ENCODE peak calls at places on chromosomes 5 and 9, in six cellular contexts. One of them, this sample, is unnamed.

GRCh38 chr9:129571298-129572051 is 49.4 kb downstream of the C9orf50 start:
- DNase-seq in heart right ventricle: no peak
- DNase-seq in left ventricle myocardium inferior: no peak
- DNase-seq in BJ: no peak
- DNase-seq in iPS DF 6.9: no peak
- DNase-seq in fibroblast of lung: no peak
- DNase-seq in this sample: no peak

GRCh38 chr9:106072421-106072820 is 378.1 kb downstream of the TMEM38B start:
- DNase-seq in heart right ventricle: no peak
- DNase-seq in left ventricle myocardium inferior: no peak
- DNase-seq in BJ: no peak
- DNase-seq in iPS DF 6.9: no peak
- DNase-seq in fibroblast of lung: peak; percentile 21
- DNase-seq in this sample: no peak

GRCh38 chr9:69155341-69156030 is 18.6 kb upstream of the TJP2 start:
- DNase-seq in heart right ventricle: no peak
- DNase-seq in left ventricle myocardium inferior: no peak
- DNase-seq in BJ: no peak
- DNase-seq in iPS DF 6.9: no peak
- DNase-seq in fibroblast of lung: no peak
- DNase-seq in this sample: no peak

GRCh38 chr9:131180454-131180853 is 55.1 kb downstream of the NUP214 start:
- DNase-seq in heart right ventricle: no peak
- DNase-seq in left ventricle myocardium inferior: no peak
- DNase-seq in BJ: peak; percentile 88
- DNase-seq in iPS DF 6.9: no peak
- DNase-seq in fibroblast of lung: peak; percentile 98
- DNase-seq in this sample: peak; percentile 80

GRCh38 chr9:107983191-107983603 is 493.6 kb upstream of the KLF4 start:
- DNase-seq in heart right ventricle: no peak
- DNase-seq in left ventricle myocardium inferior: no peak
- DNase-seq in BJ: peak; percentile 20
- DNase-seq in iPS DF 6.9: no peak
- DNase-seq in fibroblast of lung: peak; percentile 55
- DNase-seq in this sample: peak; percentile 51

GRCh38 chr9:106921341-106921899 is 58.5 kb downstream of the ZNF462 start:
- DNase-seq in heart right ventricle: no peak
- DNase-seq in left ventricle myocardium inferior: no peak
- DNase-seq in BJ: no peak
- DNase-seq in iPS DF 6.9: no peak
- DNase-seq in fibroblast of lung: peak; percentile 93
- DNase-seq in this sample: peak; percentile 37

GRCh38 chr5:1827410-1828397 is 26.5 kb downstream of the NDUFS6 start:
- DNase-seq in heart right ventricle: no peak
- DNase-seq in left ventricle myocardium inferior: no peak
- DNase-seq in BJ: no peak
- DNase-seq in iPS DF 6.9: no peak
- DNase-seq in fibroblast of lung: no peak
- DNase-seq in this sample: no peak

GRCh38 chr9:21993893-21994525 is at the start of gene CDKN2A:
- DNase-seq in heart right ventricle: no peak
- DNase-seq in left ventricle myocardium inferior: no peak
- DNase-seq in BJ: no peak
- DNase-seq in iPS DF 6.9: no peak
- DNase-seq in fibroblast of lung: peak; percentile 62
- DNase-seq in this sample: peak; percentile 59

GRCh38 chr5:62354028-62354874 is 48.2 kb downstream of the KIF2A start:
- DNase-seq in heart right ventricle: no peak
- DNase-seq in left ventricle myocardium inferior: no peak
- DNase-seq in BJ: peak; percentile 13
- DNase-seq in iPS DF 6.9: no peak
- DNase-seq in fibroblast of lung: peak; percentile 50
- DNase-seq in this sample: peak; percentile 83

GRCh38 chr5:81904861-81905260 is 67.0 kb upstream of the ATG10 start:
- DNase-seq in heart right ventricle: no peak
- DNase-seq in left ventricle myocardium inferior: no peak
- DNase-seq in BJ: no peak
- DNase-seq in iPS DF 6.9: no peak
- DNase-seq in fibroblast of lung: peak; percentile 60
- DNase-seq in this sample: peak; percentile 33

GRCh38 chr9:22124263-22125011 is 115.3 kb upstream of the CDKN2B start:
- DNase-seq in heart right ventricle: no peak
- DNase-seq in left ventricle myocardium inferior: no peak
- DNase-seq in BJ: no peak
- DNase-seq in iPS DF 6.9: no peak
- DNase-seq in fibroblast of lung: peak; percentile 93
- DNase-seq in this sample: no peak

GRCh38 chr9:26723486-26723885 is 169.1 kb downstream of the CAAP1 start:
- DNase-seq in heart right ventricle: no peak
- DNase-seq in left ventricle myocardium inferior: no peak
- DNase-seq in BJ: no peak
- DNase-seq in iPS DF 6.9: peak; percentile 54
- DNase-seq in fibroblast of lung: no peak
- DNase-seq in this sample: peak; percentile 7

GRCh38 chr9:1200847-1201251 is 150.7 kb downstream of the DMRT2 start:
- DNase-seq in heart right ventricle: peak; percentile 35
- DNase-seq in left ventricle myocardium inferior: peak; percentile 46
- DNase-seq in BJ: no peak
- DNase-seq in iPS DF 6.9: no peak
- DNase-seq in fibroblast of lung: no peak
- DNase-seq in this sample: no peak

GRCh38 chr5:177134653-177135225 is 1.2 kb downstream of the NSD1 start:
- DNase-seq in heart right ventricle: no peak
- DNase-seq in left ventricle myocardium inferior: no peak
- DNase-seq in BJ: no peak
- DNase-seq in iPS DF 6.9: no peak
- DNase-seq in fibroblast of lung: no peak
- DNase-seq in this sample: peak; percentile 21

GRCh38 chr9:34343090-34343489 is 13.7 kb downstream of the NUDT2 start:
- DNase-seq in heart right ventricle: peak; percentile 74
- DNase-seq in left ventricle myocardium inferior: peak; percentile 74
- DNase-seq in BJ: no peak
- DNase-seq in iPS DF 6.9: no peak
- DNase-seq in fibroblast of lung: no peak
- DNase-seq in this sample: no peak

GRCh38 chr9:121556580-121556979 is 56.9 kb upstream of the GGTA1 start:
- DNase-seq in heart right ventricle: no peak
- DNase-seq in left ventricle myocardium inferior: no peak
- DNase-seq in BJ: peak; percentile 94
- DNase-seq in iPS DF 6.9: no peak
- DNase-seq in fibroblast of lung: peak; percentile 99
- DNase-seq in this sample: peak; percentile 91

GRCh38 chr5:74206571-74207550 is 433.7 kb downstream of the ENC1 start:
- DNase-seq in heart right ventricle: peak; percentile 65
- DNase-seq in left ventricle myocardium inferior: peak; percentile 56
- DNase-seq in BJ: no peak
- DNase-seq in iPS DF 6.9: no peak
- DNase-seq in fibroblast of lung: peak; percentile 89
- DNase-seq in this sample: peak; percentile 70

GRCh38 chr9:116547729-116548426 is 139.2 kb upstream of the TRIM32 start:
- DNase-seq in heart right ventricle: no peak
- DNase-seq in left ventricle myocardium inferior: no peak
- DNase-seq in BJ: no peak
- DNase-seq in iPS DF 6.9: no peak
- DNase-seq in fibroblast of lung: no peak
- DNase-seq in this sample: no peak

GRCh38 chr5:120436996-120437395 is 27.1 kb upstream of the PRR16 start:
- DNase-seq in heart right ventricle: no peak
- DNase-seq in left ventricle myocardium inferior: no peak
- DNase-seq in BJ: peak; percentile 50
- DNase-seq in iPS DF 6.9: no peak
- DNase-seq in fibroblast of lung: peak; percentile 71
- DNase-seq in this sample: peak; percentile 40

GRCh38 chr5:178162481-178162880 is 8.8 kb upstream of the NHP2 start:
- DNase-seq in heart right ventricle: no peak
- DNase-seq in left ventricle myocardium inferior: no peak
- DNase-seq in BJ: no peak
- DNase-seq in iPS DF 6.9: no peak
- DNase-seq in fibroblast of lung: no peak
- DNase-seq in this sample: no peak

GRCh38 chr9:14652729-14653377 is 40.4 kb downstream of the ZDHHC21 start:
- DNase-seq in heart right ventricle: no peak
- DNase-seq in left ventricle myocardium inferior: no peak
- DNase-seq in BJ: no peak
- DNase-seq in iPS DF 6.9: no peak
- DNase-seq in fibroblast of lung: peak; percentile 10
- DNase-seq in this sample: peak; percentile 14

GRCh38 chr5:55865831-55866230 is 14.7 kb downstream of the IL31RA start:
- DNase-seq in heart right ventricle: no peak
- DNase-seq in left ventricle myocardium inferior: no peak
- DNase-seq in BJ: no peak
- DNase-seq in iPS DF 6.9: no peak
- DNase-seq in fibroblast of lung: peak; percentile 37
- DNase-seq in this sample: peak; percentile 33

GRCh38 chr5:135172718-135173117 is 138.7 kb upstream of the PITX1 start:
- DNase-seq in heart right ventricle: no peak
- DNase-seq in left ventricle myocardium inferior: no peak
- DNase-seq in BJ: no peak
- DNase-seq in iPS DF 6.9: no peak
- DNase-seq in fibroblast of lung: no peak
- DNase-seq in this sample: no peak

GRCh38 chr9:79667716-79668458 is 96.1 kb downstream of the TLE4 start:
- DNase-seq in heart right ventricle: no peak
- DNase-seq in left ventricle myocardium inferior: no peak
- DNase-seq in BJ: no peak
- DNase-seq in iPS DF 6.9: no peak
- DNase-seq in fibroblast of lung: no peak
- DNase-seq in this sample: no peak

GRCh38 chr9:81906656-81907055 is 21.6 kb upstream of the SPATA31D4 start:
- DNase-seq in heart right ventricle: no peak
- DNase-seq in left ventricle myocardium inferior: no peak
- DNase-seq in BJ: no peak
- DNase-seq in iPS DF 6.9: no peak
- DNase-seq in fibroblast of lung: peak; percentile 71
- DNase-seq in this sample: peak; percentile 69

GRCh38 chr9:127777368-127777960 is 1.0 kb downstream of the SH2D3C start:
- DNase-seq in heart right ventricle: no peak
- DNase-seq in left ventricle myocardium inferior: no peak
- DNase-seq in BJ: no peak
- DNase-seq in iPS DF 6.9: no peak
- DNase-seq in fibroblast of lung: no peak
- DNase-seq in this sample: no peak

GRCh38 chr9:127779136-127779981 is 893 bp upstream of the SH2D3C start:
- DNase-seq in heart right ventricle: no peak
- DNase-seq in left ventricle myocardium inferior: no peak
- DNase-seq in BJ: no peak
- DNase-seq in iPS DF 6.9: no peak
- DNase-seq in fibroblast of lung: no peak
- DNase-seq in this sample: no peak

GRCh38 chr9:127778280-127779135 is at the start of gene SH2D3C:
- DNase-seq in heart right ventricle: peak; percentile 77
- DNase-seq in left ventricle myocardium inferior: peak; percentile 67
- DNase-seq in BJ: no peak
- DNase-seq in iPS DF 6.9: no peak
- DNase-seq in fibroblast of lung: no peak
- DNase-seq in this sample: no peak

GRCh38 chr9:127781821-127782220 is 3.4 kb upstream of the SH2D3C start:
- DNase-seq in heart right ventricle: no peak
- DNase-seq in left ventricle myocardium inferior: no peak
- DNase-seq in BJ: no peak
- DNase-seq in iPS DF 6.9: no peak
- DNase-seq in fibroblast of lung: no peak
- DNase-seq in this sample: no peak

GRCh38 chr9:127780126-127780885 is 1.8 kb upstream of the SH2D3C start:
- DNase-seq in heart right ventricle: no peak
- DNase-seq in left ventricle myocardium inferior: no peak
- DNase-seq in BJ: no peak
- DNase-seq in iPS DF 6.9: no peak
- DNase-seq in fibroblast of lung: no peak
- DNase-seq in this sample: no peak
- H3K4me3 ChIP-seq in heart right ventricle: no peak overlapping the region
- H3K4me3 ChIP-seq in left ventricle myocardium inferior: no peak overlapping the region
- H3K4me3 ChIP-seq in BJ: no peak overlapping the region
- H3K4me3 ChIP-seq in iPS DF 6.9: no peak overlapping the region
- H3K4me3 ChIP-seq in fibroblast of lung: no peak overlapping the region
- H3K4me3 ChIP-seq in this sample: no peak overlapping the region

DNA sequence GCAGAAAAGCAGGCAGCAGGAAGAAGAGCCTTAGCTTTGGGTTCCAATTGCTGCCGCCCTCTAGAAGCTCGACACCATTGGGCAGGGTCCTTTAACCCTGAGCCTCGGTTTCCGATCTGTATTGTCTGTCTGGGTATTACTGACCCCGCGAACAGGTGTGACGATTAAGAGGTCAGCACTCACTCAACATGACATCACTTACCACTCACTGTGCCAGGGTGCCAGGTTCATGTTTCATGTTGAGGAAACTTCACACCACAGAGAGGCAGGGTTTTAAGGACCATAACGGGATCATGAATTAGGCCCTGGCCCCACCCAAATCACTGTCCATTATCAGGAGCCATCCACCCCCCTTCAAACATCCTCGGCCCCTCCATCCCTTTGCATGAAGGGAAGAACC is 75.5 kb downstream of the GPR21 start:
- DNase-seq in heart right ventricle: no peak
- DNase-seq in left ventricle myocardium inferior: no peak
- DNase-seq in BJ: no peak
- DNase-seq in iPS DF 6.9: no peak
- DNase-seq in fibroblast of lung: no peak
- DNase-seq in this sample: no peak
- H3K36me3 ChIP-seq in heart right ventricle: peaks cover 62% of the 10 kb centered on the region
- H3K36me3 ChIP-seq in left ventricle myocardium inferior: peaks cover 50% of the 10 kb centered on the region
- H3K36me3 ChIP-seq in BJ: peaks cover 12% of the 10 kb centered on the region
- H3K36me3 ChIP-seq in iPS DF 6.9: peaks cover 5% of the 10 kb centered on the region
- H3K36me3 ChIP-seq in fibroblast of lung: peaks cover 3% of the 10 kb centered on the region
- H3K36me3 ChIP-seq in this sample: peaks cover 44% of the 10 kb centered on the region

DNA sequence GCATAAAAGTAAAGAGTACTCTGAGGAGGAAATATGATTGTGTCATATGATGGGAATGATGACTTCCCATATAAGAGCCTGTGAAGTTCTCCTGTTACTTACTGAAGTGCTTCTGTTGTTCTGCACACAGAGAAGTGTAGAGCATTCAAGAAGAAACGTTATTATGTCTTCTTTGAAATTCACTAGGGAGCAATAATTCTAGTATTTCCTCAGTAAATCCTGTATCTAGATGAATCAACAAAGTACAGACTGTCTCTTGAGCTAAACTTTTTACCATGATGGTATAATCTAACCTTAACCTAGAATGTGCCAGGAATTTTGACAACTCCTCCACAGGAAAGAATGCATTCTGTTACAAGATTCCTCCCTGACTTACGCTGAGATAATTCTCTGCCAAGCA is 18.9 kb upstream of the GHR start:
- DNase-seq in heart right ventricle: no peak
- DNase-seq in left ventricle myocardium inferior: no peak
- DNase-seq in BJ: no peak
- DNase-seq in iPS DF 6.9: no peak
- DNase-seq in fibroblast of lung: no peak
- DNase-seq in this sample: no peak
- H3K4me3 ChIP-seq in heart right ventricle: no peak overlapping the region
- H3K4me3 ChIP-seq in left ventricle myocardium inferior: no peak overlapping the region
- H3K4me3 ChIP-seq in BJ: no peak overlapping the region
- H3K4me3 ChIP-seq in iPS DF 6.9: no peak overlapping the region
- H3K4me3 ChIP-seq in fibroblast of lung: no peak overlapping the region
- H3K4me3 ChIP-seq in this sample: peak overlapping the region; percentile 42

DNA sequence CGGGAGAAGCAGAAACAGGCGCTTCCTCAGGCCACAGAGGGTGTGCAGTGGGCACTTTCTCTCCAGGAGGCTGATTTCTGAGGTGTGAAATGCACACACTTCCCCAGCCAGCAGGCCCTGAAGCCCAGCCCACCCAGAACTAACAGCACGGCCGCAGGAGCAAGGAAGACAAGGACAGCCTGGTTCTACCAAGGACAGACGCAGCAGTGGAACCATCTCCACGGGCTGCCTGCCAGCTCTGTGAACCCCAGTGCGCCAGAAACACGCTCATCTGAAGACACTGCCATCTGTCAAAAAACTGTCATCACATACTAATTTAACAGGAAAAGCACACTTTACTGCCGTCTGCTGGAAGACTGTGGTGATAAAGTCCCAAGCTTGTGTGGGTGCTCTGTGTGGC is 40.7 kb downstream of the MAPK9 start:
- DNase-seq in heart right ventricle: no peak
- DNase-seq in left ventricle myocardium inferior: no peak
- DNase-seq in BJ: no peak
- DNase-seq in iPS DF 6.9: no peak
- DNase-seq in fibroblast of lung: no peak
- DNase-seq in this sample: no peak
- H3K36me3 ChIP-seq in heart right ventricle: peaks cover 93% of the 10 kb centered on the region
- H3K36me3 ChIP-seq in left ventricle myocardium inferior: peaks cover 100% of the 10 kb centered on the region
- H3K36me3 ChIP-seq in BJ: peaks cover 7% of the 10 kb centered on the region
- H3K36me3 ChIP-seq in iPS DF 6.9: peaks cover 13% of the 10 kb centered on the region
- H3K36me3 ChIP-seq in fibroblast of lung: peaks cover 2% of the 10 kb centered on the region
- H3K36me3 ChIP-seq in this sample: peaks cover 95% of the 10 kb centered on the region

This sample was measured in adipocyte.